ENCODE peak calls at places on chromosomes 13 and 19, in seven cellular contexts. One of them, this sample, is unnamed.

GRCh38 chr13:111262281-111262680 is 58.2 kb upstream of the TEX29 start:
- DNase-seq in PC-3: no peak
- DNase-seq in heart left ventricle: no peak
- DNase-seq in astrocyte: no peak
- DNase-seq in breast epithelium: no peak
- DNase-seq in RWPE1: no peak
- DNase-seq in neural progenitor cell: no peak
- DNase-seq in this sample: no peak

GRCh38 chr13:49326222-49326917 is 78.6 kb downstream of the CDADC1 start:
- DNase-seq in PC-3: no peak
- DNase-seq in heart left ventricle: no peak
- DNase-seq in astrocyte: no peak
- DNase-seq in breast epithelium: no peak
- DNase-seq in RWPE1: no peak
- DNase-seq in neural progenitor cell: no peak
- DNase-seq in this sample: no peak

GRCh38 chr13:34000955-34001354 is 183.0 kb downstream of the RFC3 start:
- DNase-seq in PC-3: no peak
- DNase-seq in heart left ventricle: no peak
- DNase-seq in astrocyte: no peak
- DNase-seq in breast epithelium: no peak
- DNase-seq in RWPE1: no peak
- DNase-seq in neural progenitor cell: no peak
- DNase-seq in this sample: no peak

GRCh38 chr13:36819811-36820140 is 754 bp downstream of the RFXAP start:
- DNase-seq in PC-3: peak
- DNase-seq in heart left ventricle: no peak
- DNase-seq in astrocyte: peak
- DNase-seq in breast epithelium: no peak
- DNase-seq in RWPE1: peak
- DNase-seq in neural progenitor cell: peak
- DNase-seq in this sample: no peak

GRCh38 chr19:28881616-28882015 is 331.3 kb downstream of the UQCRFS1 start:
- DNase-seq in PC-3: no peak
- DNase-seq in heart left ventricle: no peak
- DNase-seq in astrocyte: no peak
- DNase-seq in breast epithelium: no peak
- DNase-seq in RWPE1: no peak
- DNase-seq in neural progenitor cell: no peak
- DNase-seq in this sample: no peak

GRCh38 chr19:51203941-51204720 is 20.7 kb upstream of the CD33 start:
- DNase-seq in PC-3: no peak
- DNase-seq in heart left ventricle: no peak
- DNase-seq in astrocyte: no peak
- DNase-seq in breast epithelium: no peak
- DNase-seq in RWPE1: no peak
- DNase-seq in neural progenitor cell: no peak
- DNase-seq in this sample: no peak

GRCh38 chr13:99218969-99219368 is 18.3 kb downstream of the UBAC2 start:
- DNase-seq in PC-3: no peak
- DNase-seq in heart left ventricle: no peak
- DNase-seq in astrocyte: no peak
- DNase-seq in breast epithelium: no peak
- DNase-seq in RWPE1: no peak
- DNase-seq in neural progenitor cell: no peak
- DNase-seq in this sample: no peak

GRCh38 chr19:54889566-54889965 is 15.5 kb downstream of the FCAR start:
- DNase-seq in PC-3: no peak
- DNase-seq in heart left ventricle: no peak
- DNase-seq in astrocyte: no peak
- DNase-seq in breast epithelium: no peak
- DNase-seq in RWPE1: no peak
- DNase-seq in neural progenitor cell: no peak
- DNase-seq in this sample: no peak

GRCh38 chr13:43364210-43365041 is 341.0 kb downstream of the DNAJC15 start:
- DNase-seq in PC-3: no peak
- DNase-seq in heart left ventricle: peak
- DNase-seq in astrocyte: peak
- DNase-seq in breast epithelium: no peak
- DNase-seq in RWPE1: no peak
- DNase-seq in neural progenitor cell: peak
- DNase-seq in this sample: no peak

GRCh38 chr13:59201836-59202235 is 961.9 kb downstream of the DIAPH3 start:
- DNase-seq in PC-3: no peak
- DNase-seq in heart left ventricle: no peak
- DNase-seq in astrocyte: no peak
- DNase-seq in breast epithelium: no peak
- DNase-seq in RWPE1: no peak
- DNase-seq in neural progenitor cell: no peak
- DNase-seq in this sample: peak

DNA sequence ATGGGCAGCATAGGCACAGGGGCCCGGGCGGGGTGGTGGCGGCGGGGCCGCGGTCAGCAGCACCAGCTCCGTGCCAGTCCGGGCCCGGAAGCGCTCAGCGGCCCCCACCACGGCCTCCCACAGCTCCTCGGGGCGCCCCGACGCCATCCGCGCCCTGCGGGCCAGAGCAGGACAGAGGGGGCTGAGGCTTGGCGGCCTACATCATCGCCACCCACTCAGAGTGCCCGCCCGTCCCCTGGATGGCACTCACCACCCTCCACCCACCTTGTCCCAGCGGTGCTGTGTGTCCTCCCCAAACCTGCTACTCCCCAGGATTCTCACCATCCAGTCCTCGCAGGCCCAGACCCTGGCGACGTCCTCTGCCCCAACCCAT is 4.0 kb downstream of the AKT1S1 start:
- DNase-seq in PC-3: no peak
- DNase-seq in heart left ventricle: no peak
- DNase-seq in astrocyte: no peak
- DNase-seq in breast epithelium: no peak
- DNase-seq in RWPE1: no peak
- DNase-seq in neural progenitor cell: no peak
- DNase-seq in this sample: no peak
- H3K27ac ChIP-seq in PC-3: no peak
- H3K27ac ChIP-seq in heart left ventricle: no peak
- H3K27ac ChIP-seq in astrocyte: no peak
- H3K27ac ChIP-seq in breast epithelium: no peak
- H3K27ac ChIP-seq in RWPE1: peak
- H3K27ac ChIP-seq in neural progenitor cell: no peak
- H3K27ac ChIP-seq in this sample: no peak

GRCh38 chr19:8835877-8836276 is 3.7 kb downstream of the MBD3L1 start:
- DNase-seq in PC-3: no peak
- DNase-seq in heart left ventricle: no peak
- DNase-seq in astrocyte: no peak
- DNase-seq in breast epithelium: no peak
- DNase-seq in RWPE1: no peak
- DNase-seq in neural progenitor cell: no peak
- DNase-seq in this sample: no peak

GRCh38 chr19:8835446-8835845 is 3.3 kb downstream of the MBD3L1 start:
- DNase-seq in PC-3: no peak
- DNase-seq in heart left ventricle: no peak
- DNase-seq in astrocyte: no peak
- DNase-seq in breast epithelium: no peak
- DNase-seq in RWPE1: no peak
- DNase-seq in neural progenitor cell: no peak
- DNase-seq in this sample: no peak

GRCh38 chr19:8831832-8832131 is 322 bp downstream of the ZNF558 start:
- DNase-seq in PC-3: no peak
- DNase-seq in heart left ventricle: no peak
- DNase-seq in astrocyte: no peak
- DNase-seq in breast epithelium: no peak
- DNase-seq in RWPE1: peak
- DNase-seq in neural progenitor cell: no peak
- DNase-seq in this sample: peak

GRCh38 chr19:8831373-8831772 is 731 bp downstream of the ZNF558 start:
- DNase-seq in PC-3: no peak
- DNase-seq in heart left ventricle: no peak
- DNase-seq in astrocyte: no peak
- DNase-seq in breast epithelium: no peak
- DNase-seq in RWPE1: no peak
- DNase-seq in neural progenitor cell: peak
- DNase-seq in this sample: no peak

GRCh38 chr19:8832132-8833021 is at the start of the genes MBD3L1 and ZNF558:
- DNase-seq in PC-3: peak
- DNase-seq in heart left ventricle: peak
- DNase-seq in astrocyte: peak
- DNase-seq in breast epithelium: peak
- DNase-seq in RWPE1: peak
- DNase-seq in neural progenitor cell: peak
- DNase-seq in this sample: peak
- TF ChIP-seq CTCF in PC-3: peak
- TF ChIP-seq CTCF in heart left ventricle: peak
- TF ChIP-seq CTCF in astrocyte: no peak
- TF ChIP-seq CTCF in breast epithelium: peak
- TF ChIP-seq CTCF in RWPE1: peak
- TF ChIP-seq CTCF in neural progenitor cell: no peak
- TF ChIP-seq CTCF in this sample: peak

DNA sequence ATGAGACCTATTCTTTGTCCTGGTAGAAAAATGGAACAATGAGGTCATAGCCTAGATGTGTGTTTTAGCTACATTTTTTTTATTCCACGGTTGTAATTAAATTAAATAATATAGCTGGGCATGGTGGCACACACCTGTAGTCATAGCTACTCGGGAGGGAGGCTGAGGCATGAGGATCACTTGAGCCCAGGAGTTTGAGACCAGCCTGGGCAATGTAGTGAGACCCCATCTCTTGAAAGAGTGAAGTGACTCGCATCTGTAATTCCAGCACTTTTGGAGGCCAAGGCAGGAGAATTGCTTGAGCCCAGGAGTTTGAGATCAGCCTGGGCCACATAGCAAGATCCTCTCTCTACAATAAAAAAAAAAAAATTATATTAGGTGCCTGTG is 11.7 kb upstream of the CBLC start:
- DNase-seq in PC-3: no peak
- DNase-seq in heart left ventricle: no peak
- DNase-seq in astrocyte: no peak
- DNase-seq in breast epithelium: no peak
- DNase-seq in RWPE1: no peak
- DNase-seq in neural progenitor cell: no peak
- DNase-seq in this sample: no peak
- H3K27ac ChIP-seq in PC-3: no peak
- H3K27ac ChIP-seq in heart left ventricle: no peak
- H3K27ac ChIP-seq in astrocyte: no peak
- H3K27ac ChIP-seq in breast epithelium: no peak
- H3K27ac ChIP-seq in RWPE1: peak
- H3K27ac ChIP-seq in neural progenitor cell: no peak
- H3K27ac ChIP-seq in this sample: no peak

DNA sequence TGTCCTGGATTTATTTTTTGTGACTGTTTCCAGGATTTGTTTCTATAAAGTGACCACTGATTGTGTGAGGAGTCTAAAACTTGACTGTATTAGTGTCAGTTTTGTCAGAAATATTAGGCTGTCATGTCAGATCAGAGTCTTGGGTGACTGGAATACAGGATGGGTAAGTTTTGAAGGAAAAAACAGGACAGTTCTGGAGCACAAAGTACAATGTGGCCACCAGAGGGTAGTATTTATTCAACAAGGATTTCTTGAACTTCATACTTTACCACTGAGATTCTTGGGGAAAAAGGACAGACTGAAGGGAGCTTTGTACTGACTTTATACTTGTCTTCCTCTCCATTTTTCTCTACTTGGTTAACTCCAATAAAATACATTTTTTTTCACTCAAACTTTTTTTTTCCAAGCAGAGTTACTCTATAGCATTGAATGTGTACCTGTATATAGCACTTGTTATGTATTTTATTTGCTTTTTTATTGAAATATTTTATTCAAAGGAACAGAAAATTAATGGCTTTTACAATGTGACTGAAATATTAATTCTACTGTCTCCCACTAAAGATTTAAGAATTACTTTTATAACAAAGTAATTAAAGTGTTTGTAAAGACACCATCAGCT is 51.1 kb downstream of the LMO7 start:
- DNase-seq in PC-3: peak
- DNase-seq in heart left ventricle: no peak
- DNase-seq in astrocyte: no peak
- DNase-seq in breast epithelium: no peak
- DNase-seq in RWPE1: no peak
- DNase-seq in neural progenitor cell: peak
- DNase-seq in this sample: peak
- TF ChIP-seq CTCF in PC-3: peak
- TF ChIP-seq CTCF in heart left ventricle: peak
- TF ChIP-seq CTCF in astrocyte: peak
- TF ChIP-seq CTCF in breast epithelium: peak
- TF ChIP-seq CTCF in RWPE1: peak
- TF ChIP-seq CTCF in neural progenitor cell: peak
- TF ChIP-seq CTCF in this sample: peak

GRCh38 chr19:2618611-2619010 is 83.9 kb downstream of the GNG7 start:
- DNase-seq in PC-3: peak
- DNase-seq in heart left ventricle: peak
- DNase-seq in astrocyte: peak
- DNase-seq in breast epithelium: peak
- DNase-seq in RWPE1: peak
- DNase-seq in neural progenitor cell: no peak
- DNase-seq in this sample: peak
- H3K27ac ChIP-seq in PC-3: peak
- H3K27ac ChIP-seq in heart left ventricle: no peak
- H3K27ac ChIP-seq in astrocyte: no peak
- H3K27ac ChIP-seq in breast epithelium: no peak
- H3K27ac ChIP-seq in RWPE1: peak
- H3K27ac ChIP-seq in neural progenitor cell: no peak
- H3K27ac ChIP-seq in this sample: no peak